ENCODE peak calls at places on chromosomes 13 and 19, in nine cellular contexts. One of them, this sample, is unnamed.

GRCh38 chr19:37519890-37520289 is 13.2 kb downstream of the ZNF793 start:
- DNase-seq in thoracic aorta: no peak
- DNase-seq in cardiac muscle cell: peak; percentile 7
- DNase-seq in lower lobe of right lung: no peak
- DNase-seq in OCI-LY7: no peak
- DNase-seq in heart left ventricle: no peak
- DNase-seq in endodermal cell: no peak
- DNase-seq in stomach: no peak
- DNase-seq in CD8-positive, alpha-beta T cell: no peak
- DNase-seq in this sample: no peak

GRCh38 chr19:16559896-16560295 is 12.3 kb downstream of the SLC35E1 start:
- DNase-seq in thoracic aorta: no peak
- DNase-seq in cardiac muscle cell: no peak
- DNase-seq in lower lobe of right lung: no peak
- DNase-seq in OCI-LY7: no peak
- DNase-seq in heart left ventricle: no peak
- DNase-seq in endodermal cell: no peak
- DNase-seq in stomach: no peak
- DNase-seq in CD8-positive, alpha-beta T cell: no peak
- DNase-seq in this sample: no peak

GRCh38 chr13:109281017-109281416 is 505.4 kb downstream of the IRS2 start:
- DNase-seq in thoracic aorta: no peak
- DNase-seq in cardiac muscle cell: no peak
- DNase-seq in lower lobe of right lung: no peak
- DNase-seq in OCI-LY7: no peak
- DNase-seq in heart left ventricle: no peak
- DNase-seq in endodermal cell: no peak
- DNase-seq in stomach: no peak
- DNase-seq in CD8-positive, alpha-beta T cell: no peak
- DNase-seq in this sample: no peak

GRCh38 chr19:35229601-35230000 is 1.1 kb upstream of the FAM187B start:
- DNase-seq in thoracic aorta: no peak
- DNase-seq in cardiac muscle cell: no peak
- DNase-seq in lower lobe of right lung: no peak
- DNase-seq in OCI-LY7: no peak
- DNase-seq in heart left ventricle: no peak
- DNase-seq in endodermal cell: no peak
- DNase-seq in stomach: no peak
- DNase-seq in CD8-positive, alpha-beta T cell: no peak
- DNase-seq in this sample: no peak

GRCh38 chr13:91595677-91596076 is 197.3 kb downstream of the GPC5 start:
- DNase-seq in thoracic aorta: no peak
- DNase-seq in cardiac muscle cell: no peak
- DNase-seq in lower lobe of right lung: no peak
- DNase-seq in OCI-LY7: no peak
- DNase-seq in heart left ventricle: no peak
- DNase-seq in endodermal cell: no peak
- DNase-seq in stomach: no peak
- DNase-seq in CD8-positive, alpha-beta T cell: no peak
- DNase-seq in this sample: no peak

GRCh38 chr13:44651209-44651608 is 75.1 kb upstream of the TSC22D1 start:
- DNase-seq in thoracic aorta: no peak
- DNase-seq in cardiac muscle cell: no peak
- DNase-seq in lower lobe of right lung: no peak
- DNase-seq in OCI-LY7: no peak
- DNase-seq in heart left ventricle: no peak
- DNase-seq in endodermal cell: no peak
- DNase-seq in stomach: no peak
- DNase-seq in CD8-positive, alpha-beta T cell: no peak
- DNase-seq in this sample: no peak

GRCh38 chr13:110127986-110128511 is 178.9 kb downstream of the COL4A1 start:
- DNase-seq in thoracic aorta: no peak
- DNase-seq in cardiac muscle cell: no peak
- DNase-seq in lower lobe of right lung: no peak
- DNase-seq in OCI-LY7: no peak
- DNase-seq in heart left ventricle: no peak
- DNase-seq in endodermal cell: no peak
- DNase-seq in stomach: no peak
- DNase-seq in CD8-positive, alpha-beta T cell: no peak
- DNase-seq in this sample: no peak

GRCh38 chr19:50460161-50460765 is 16.0 kb upstream of the EMC10 start:
- DNase-seq in thoracic aorta: no peak
- DNase-seq in cardiac muscle cell: peak; percentile 22
- DNase-seq in lower lobe of right lung: no peak
- DNase-seq in OCI-LY7: peak; percentile 85
- DNase-seq in heart left ventricle: no peak
- DNase-seq in endodermal cell: no peak
- DNase-seq in stomach: no peak
- DNase-seq in CD8-positive, alpha-beta T cell: peak; percentile 4
- DNase-seq in this sample: no peak

GRCh38 chr19:3479177-3479818 is 1.0 kb downstream of the SMIM24 start:
- DNase-seq in thoracic aorta: no peak
- DNase-seq in cardiac muscle cell: no peak
- DNase-seq in lower lobe of right lung: no peak
- DNase-seq in OCI-LY7: peak; percentile 96
- DNase-seq in heart left ventricle: no peak
- DNase-seq in endodermal cell: peak; percentile 78
- DNase-seq in stomach: peak; percentile 40
- DNase-seq in CD8-positive, alpha-beta T cell: peak; percentile 73
- DNase-seq in this sample: no peak

GRCh38 chr19:53772943-53773342 is 51.2 kb downstream of the NLRP12 start:
- DNase-seq in thoracic aorta: peak; percentile 9
- DNase-seq in cardiac muscle cell: peak; percentile 68
- DNase-seq in lower lobe of right lung: peak; percentile 24
- DNase-seq in OCI-LY7: peak; percentile 54
- DNase-seq in heart left ventricle: no peak
- DNase-seq in endodermal cell: peak; percentile 93
- DNase-seq in stomach: peak; percentile 44
- DNase-seq in CD8-positive, alpha-beta T cell: peak; percentile 21
- DNase-seq in this sample: peak; percentile 34

GRCh38 chr19:14248578-14249011 is 42.6 kb upstream of the ADGRL1 start:
- DNase-seq in thoracic aorta: no peak
- DNase-seq in cardiac muscle cell: peak; percentile 91
- DNase-seq in lower lobe of right lung: no peak
- DNase-seq in OCI-LY7: peak; percentile 27
- DNase-seq in heart left ventricle: no peak
- DNase-seq in endodermal cell: peak; percentile 95
- DNase-seq in stomach: no peak
- DNase-seq in CD8-positive, alpha-beta T cell: peak; percentile 38
- DNase-seq in this sample: peak; percentile 85

GRCh38 chr13:102012299-102013293 is 389.3 kb downstream of the FGF14 start:
- DNase-seq in thoracic aorta: peak; percentile 6
- DNase-seq in cardiac muscle cell: no peak
- DNase-seq in lower lobe of right lung: no peak
- DNase-seq in OCI-LY7: no peak
- DNase-seq in heart left ventricle: peak; percentile 69
- DNase-seq in endodermal cell: no peak
- DNase-seq in stomach: no peak
- DNase-seq in CD8-positive, alpha-beta T cell: no peak
- DNase-seq in this sample: no peak

GRCh38 chr19:38975214-38975860 is at the start of gene FBXO17:
- DNase-seq in thoracic aorta: no peak
- DNase-seq in cardiac muscle cell: peak; percentile 74
- DNase-seq in lower lobe of right lung: peak; percentile 52
- DNase-seq in OCI-LY7: no peak
- DNase-seq in heart left ventricle: peak; percentile 43
- DNase-seq in endodermal cell: peak; percentile 85
- DNase-seq in stomach: peak; percentile 44
- DNase-seq in CD8-positive, alpha-beta T cell: no peak
- DNase-seq in this sample: peak; percentile 75

GRCh38 chr13:46866150-46866549 is 30.7 kb downstream of the HTR2A start:
- DNase-seq in thoracic aorta: no peak
- DNase-seq in cardiac muscle cell: peak; percentile 85
- DNase-seq in lower lobe of right lung: peak; percentile 85
- DNase-seq in OCI-LY7: peak; percentile 13
- DNase-seq in heart left ventricle: peak; percentile 40
- DNase-seq in endodermal cell: peak; percentile 62
- DNase-seq in stomach: no peak
- DNase-seq in CD8-positive, alpha-beta T cell: no peak
- DNase-seq in this sample: peak; percentile 15

GRCh38 chr19:1396019-1396767 is 5.1 kb downstream of the GAMT start:
- DNase-seq in thoracic aorta: no peak
- DNase-seq in cardiac muscle cell: no peak
- DNase-seq in lower lobe of right lung: no peak
- DNase-seq in OCI-LY7: no peak
- DNase-seq in heart left ventricle: no peak
- DNase-seq in endodermal cell: no peak
- DNase-seq in stomach: no peak
- DNase-seq in CD8-positive, alpha-beta T cell: no peak
- DNase-seq in this sample: no peak

GRCh38 chr19:1402411-1403070 is 1.2 kb upstream of the GAMT start:
- DNase-seq in thoracic aorta: no peak
- DNase-seq in cardiac muscle cell: no peak
- DNase-seq in lower lobe of right lung: no peak
- DNase-seq in OCI-LY7: no peak
- DNase-seq in heart left ventricle: no peak
- DNase-seq in endodermal cell: no peak
- DNase-seq in stomach: no peak
- DNase-seq in CD8-positive, alpha-beta T cell: no peak
- DNase-seq in this sample: no peak

GRCh38 chr19:1102407-1103106 is 1.2 kb upstream of the GPX4 start:
- DNase-seq in thoracic aorta: peak; percentile 64
- DNase-seq in cardiac muscle cell: peak; percentile 99
- DNase-seq in lower lobe of right lung: no peak
- DNase-seq in OCI-LY7: peak; percentile 43
- DNase-seq in heart left ventricle: no peak
- DNase-seq in endodermal cell: no peak
- DNase-seq in stomach: peak; percentile 64
- DNase-seq in CD8-positive, alpha-beta T cell: no peak
- DNase-seq in this sample: peak; percentile 65

GRCh38 chr19:9531933-9532332 is 6.5 kb downstream of the ZNF426 start:
- DNase-seq in thoracic aorta: no peak
- DNase-seq in cardiac muscle cell: no peak
- DNase-seq in lower lobe of right lung: no peak
- DNase-seq in OCI-LY7: no peak
- DNase-seq in heart left ventricle: no peak
- DNase-seq in endodermal cell: no peak
- DNase-seq in stomach: no peak
- DNase-seq in CD8-positive, alpha-beta T cell: no peak
- DNase-seq in this sample: no peak

GRCh38 chr13:62544928-62545327 is 1129.3 kb upstream of the PCDH20 start:
- DNase-seq in thoracic aorta: no peak
- DNase-seq in cardiac muscle cell: no peak
- DNase-seq in lower lobe of right lung: no peak
- DNase-seq in OCI-LY7: no peak
- DNase-seq in heart left ventricle: no peak
- DNase-seq in endodermal cell: no peak
- DNase-seq in stomach: no peak
- DNase-seq in CD8-positive, alpha-beta T cell: no peak
- DNase-seq in this sample: no peak

GRCh38 chr13:49439609-49440008 is 4.3 kb downstream of the CAB39L start:
- DNase-seq in thoracic aorta: no peak
- DNase-seq in cardiac muscle cell: no peak
- DNase-seq in lower lobe of right lung: no peak
- DNase-seq in OCI-LY7: peak; percentile 48
- DNase-seq in heart left ventricle: no peak
- DNase-seq in endodermal cell: no peak
- DNase-seq in stomach: no peak
- DNase-seq in CD8-positive, alpha-beta T cell: no peak
- DNase-seq in this sample: no peak
- H3K4me1 ChIP-seq in thoracic aorta: peaks cover 10% of the 10 kb centered on the region
- H3K4me1 ChIP-seq in cardiac muscle cell: peaks cover 5% of the 10 kb centered on the region
- H3K4me1 ChIP-seq in lower lobe of right lung: peaks cover 6% of the 10 kb centered on the region
- H3K4me1 ChIP-seq in OCI-LY7: peaks cover 33% of the 10 kb centered on the region
- H3K4me1 ChIP-seq in heart left ventricle: peaks cover 8% of the 10 kb centered on the region
- H3K4me1 ChIP-seq in endodermal cell: no peaks in the 10 kb centered on the region
- H3K4me1 ChIP-seq in stomach: peaks cover 12% of the 10 kb centered on the region
- H3K4me1 ChIP-seq in CD8-positive, alpha-beta T cell: peaks cover 8% of the 10 kb centered on the region
- H3K4me1 ChIP-seq in this sample: no peaks in the 10 kb centered on the region

DNA sequence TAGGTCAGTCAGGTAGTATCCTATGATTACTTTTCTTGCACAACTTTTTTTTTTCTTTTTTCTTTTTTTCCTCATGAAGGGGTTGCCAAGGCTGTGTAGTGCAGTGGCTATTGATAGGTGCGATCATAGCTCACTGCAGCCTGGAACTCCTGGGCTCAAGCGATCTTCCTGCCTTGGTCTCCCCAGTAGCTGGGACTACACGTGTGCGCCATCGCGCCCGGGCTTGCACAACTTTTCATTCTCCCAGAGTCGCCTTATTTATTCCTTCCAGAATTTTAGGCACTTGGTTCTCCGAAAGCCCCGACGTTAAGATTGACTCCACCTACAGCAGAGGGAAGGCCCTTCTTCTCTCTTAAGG is 867 bp upstream of the ZNF613 start:
- DNase-seq in thoracic aorta: no peak
- DNase-seq in cardiac muscle cell: no peak
- DNase-seq in lower lobe of right lung: no peak
- DNase-seq in OCI-LY7: no peak
- DNase-seq in heart left ventricle: no peak
- DNase-seq in endodermal cell: no peak
- DNase-seq in stomach: no peak
- DNase-seq in CD8-positive, alpha-beta T cell: no peak
- DNase-seq in this sample: no peak
- H3K27ac ChIP-seq in thoracic aorta: peak overlapping the region; percentile 75
- H3K27ac ChIP-seq in cardiac muscle cell: peak overlapping the region; percentile 97
- H3K27ac ChIP-seq in lower lobe of right lung: peak overlapping the region; percentile 83
- H3K27ac ChIP-seq in OCI-LY7: no peak overlapping the region
- H3K27ac ChIP-seq in heart left ventricle: peak overlapping the region; percentile 93
- H3K27ac ChIP-seq in endodermal cell: no peak overlapping the region
- H3K27ac ChIP-seq in stomach: peak overlapping the region; percentile 79
- H3K27ac ChIP-seq in CD8-positive, alpha-beta T cell: no peak overlapping the region
- H3K27ac ChIP-seq in this sample: peak overlapping the region; percentile 87

DNA sequence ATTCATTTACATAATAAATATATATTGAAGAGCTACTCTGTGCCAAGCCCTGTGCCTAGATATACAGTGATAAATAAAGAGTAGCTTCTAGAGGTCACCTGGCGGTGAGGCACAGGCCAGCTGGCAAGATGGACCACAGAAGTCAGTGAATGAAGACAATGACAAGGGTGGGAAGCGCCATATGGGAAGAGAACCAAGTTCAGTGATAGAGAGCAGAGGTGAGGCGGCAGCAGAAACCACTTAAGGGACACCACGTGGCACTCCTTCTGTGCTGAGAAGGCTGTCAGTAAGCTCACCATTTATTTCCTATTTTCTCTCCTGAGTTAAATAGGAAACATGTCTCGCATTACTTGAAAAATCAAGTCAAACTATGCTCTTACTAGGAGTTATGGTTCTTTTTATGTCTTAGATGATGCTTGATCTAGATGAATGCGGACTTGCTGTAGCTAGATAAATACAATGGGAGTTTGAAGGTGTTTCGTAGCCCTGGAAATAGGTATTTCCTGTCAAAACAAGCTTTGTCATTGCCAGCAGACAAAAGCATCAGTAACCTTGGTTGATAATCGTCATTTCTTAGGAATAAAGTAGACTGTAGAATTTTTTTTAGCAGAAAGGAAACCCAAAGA is 17.8 kb downstream of the ALOX5AP start:
- DNase-seq in thoracic aorta: no peak
- DNase-seq in cardiac muscle cell: no peak
- DNase-seq in lower lobe of right lung: no peak
- DNase-seq in OCI-LY7: no peak
- DNase-seq in heart left ventricle: no peak
- DNase-seq in endodermal cell: no peak
- DNase-seq in stomach: no peak
- DNase-seq in CD8-positive, alpha-beta T cell: no peak
- DNase-seq in this sample: no peak
- TF ChIP-seq CTCF in thoracic aorta: no peak
- TF ChIP-seq CTCF in cardiac muscle cell: no peak
- TF ChIP-seq CTCF in lower lobe of right lung: no peak
- TF ChIP-seq CTCF in OCI-LY7: no peak
- TF ChIP-seq CTCF in heart left ventricle: no peak
- TF ChIP-seq CTCF in endodermal cell: no peak
- TF ChIP-seq CTCF in stomach: no peak
- TF ChIP-seq CTCF in CD8-positive, alpha-beta T cell: no peak
- TF ChIP-seq CTCF in this sample: no peak

GRCh38 chr13:24473646-24474045 is 38.9 kb downstream of the PARP4 start:
- DNase-seq in thoracic aorta: no peak
- DNase-seq in cardiac muscle cell: no peak
- DNase-seq in lower lobe of right lung: no peak
- DNase-seq in OCI-LY7: no peak
- DNase-seq in heart left ventricle: no peak
- DNase-seq in endodermal cell: no peak
- DNase-seq in stomach: no peak
- DNase-seq in CD8-positive, alpha-beta T cell: no peak
- DNase-seq in this sample: no peak
- H3K4me1 ChIP-seq in thoracic aorta: no peaks in the 10 kb centered on the region
- H3K4me1 ChIP-seq in cardiac muscle cell: no peaks in the 10 kb centered on the region
- H3K4me1 ChIP-seq in lower lobe of right lung: no peaks in the 10 kb centered on the region
- H3K4me1 ChIP-seq in OCI-LY7: no peaks in the 10 kb centered on the region
- H3K4me1 ChIP-seq in heart left ventricle: no peaks in the 10 kb centered on the region
- H3K4me1 ChIP-seq in endodermal cell: no peaks in the 10 kb centered on the region
- H3K4me1 ChIP-seq in stomach: no peaks in the 10 kb centered on the region
- H3K4me1 ChIP-seq in CD8-positive, alpha-beta T cell: no peaks in the 10 kb centered on the region
- H3K4me1 ChIP-seq in this sample: no peaks in the 10 kb centered on the region